ENCODE peak calls at places on chromosome 16, in seven cellular contexts. V is neural progenitor cell, T is heart right ventricle, N is astrocyte of the spinal cord, L is stomach, P is progenitor cell of endocrine pancreas, F is dorsolateral prefrontal cortex. E is an unnamed sample.

GRCh38 chr16:87278191-87279093 is 38.8 kb downstream of the C16orf95 start:
- DNase-seq in V (peak), T (peak), N (peak), L (peak), P (peak), F (peak), E (peak)

GRCh38 chr16:6864244-6864643 is 468.4 kb upstream of the RBFOX1 start:
- DNase-seq in V (no peak), T (no peak), N (no peak), L (no peak), P (no peak), F (no peak), E (no peak)

GRCh38 chr16:27237229-27238015 is 31.1 kb downstream of the NSMCE1 start:
- DNase-seq in V (peak), T (no peak), N (peak), L (peak), P (no peak), F (no peak), E (peak)

GRCh38 chr16:66434619-66435430 is 7.7 kb downstream of the BEAN1 start:
- DNase-seq in V (no peak), T (no peak), N (no peak), L (no peak), P (no peak), F (no peak), E (no peak)

GRCh38 chr16:55392701-55393100 is 68.7 kb downstream of the IRX6 start:
- DNase-seq in V (no peak), T (no peak), N (no peak), L (no peak), P (no peak), F (no peak), E (no peak)

GRCh38 chr16:66728117-66728787 is 23.2 kb downstream of the DYNC1LI2 start:
- DNase-seq in V (peak), T (peak), N (peak), L (peak), P (no peak), F (no peak), E (no peak)

GRCh38 chr16:4709481-4709880 is 16.1 kb downstream of the NUDT16L1 start:
- DNase-seq in V (no peak), T (no peak), N (no peak), L (no peak), P (no peak), F (no peak), E (no peak)

GRCh38 chr16:46691720-46692119 is 2.3 kb downstream of the ORC6 start:
- DNase-seq in V (no peak), T (no peak), N (peak), L (no peak), P (no peak), F (no peak), E (no peak)

GRCh38 chr16:89449726-89450335 is 40.5 kb downstream of the ANKRD11 start:
- DNase-seq in V (no peak), T (no peak), N (no peak), L (no peak), P (no peak), F (no peak), E (no peak)

GRCh38 chr16:12027091-12027490 is 50.6 kb downstream of the SNX29 start:
- DNase-seq in V (no peak), T (no peak), N (no peak), L (no peak), P (no peak), F (no peak), E (peak)

GRCh38 chr16:17076121-17076757 is 394.5 kb downstream of the XYLT1 start:
- DNase-seq in V (no peak), T (no peak), N (no peak), L (no peak), P (no peak), F (no peak), E (no peak)

GRCh38 chr16:49127103-49127502 is 154.5 kb downstream of the CBLN1 start:
- DNase-seq in V (peak), T (no peak), N (no peak), L (no peak), P (no peak), F (no peak), E (peak)

GRCh38 chr16:81817789-81818304 is 38.8 kb downstream of the PLCG2 start:
- DNase-seq in V (no peak), T (no peak), N (no peak), L (peak), P (no peak), F (no peak), E (peak)

GRCh38 chr16:81823111-81823510 is 44.0 kb downstream of the PLCG2 start:
- DNase-seq in V (no peak), T (no peak), N (no peak), L (peak), P (no peak), F (no peak), E (no peak)

GRCh38 chr16:81818514-81819304 is 39.6 kb downstream of the PLCG2 start:
- DNase-seq in V (no peak), T (no peak), N (no peak), L (no peak), P (no peak), F (no peak), E (no peak)

GRCh38 chr16:81823734-81824133 is 44.6 kb downstream of the PLCG2 start:
- DNase-seq in V (no peak), T (no peak), N (no peak), L (no peak), P (no peak), F (no peak), E (no peak)

DNA sequence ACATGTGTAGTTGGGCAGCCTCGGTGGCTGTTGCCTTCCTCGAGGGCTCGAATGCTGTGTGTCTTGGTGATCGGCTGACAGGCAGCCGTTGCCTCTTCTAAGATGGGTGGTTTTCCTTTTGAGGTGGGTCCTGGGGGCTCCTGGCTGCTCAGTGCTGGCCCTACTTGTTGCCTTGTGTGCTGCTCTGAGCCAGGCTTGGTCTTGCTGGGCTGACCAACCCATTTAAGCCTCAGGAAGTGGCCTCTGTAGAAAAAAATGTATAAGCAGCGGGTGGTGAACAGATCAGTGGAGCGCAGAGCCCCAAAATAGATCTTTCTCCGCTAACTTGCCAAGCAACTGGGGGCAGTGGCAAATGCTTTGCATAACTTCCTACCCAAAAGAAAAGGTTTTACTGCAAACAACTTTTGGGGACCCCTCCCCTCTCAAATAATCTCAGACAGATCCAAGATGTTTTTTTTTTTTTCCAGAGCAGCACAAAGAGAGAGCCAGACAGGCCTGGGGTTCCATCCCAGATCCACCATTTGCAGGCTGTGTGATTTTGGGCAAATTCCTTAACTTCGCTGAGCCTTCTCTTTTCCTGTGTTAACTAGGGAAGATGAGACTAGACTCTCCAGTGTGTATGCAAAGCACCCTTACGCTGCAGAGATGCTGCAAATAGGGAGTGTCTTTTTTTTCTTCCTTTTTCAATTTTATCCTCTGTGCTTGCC is 42.5 kb downstream of the PLCG2 start:
- DNase-seq in V (peak), T (no peak), N (peak), L (no peak), P (no peak), F (no peak), E (no peak)
- TF ChIP-seq CTCF in V (no peak), T (no peak), N (no peak), L (no peak), P (no peak), F (no peak), E (no peak)

DNA sequence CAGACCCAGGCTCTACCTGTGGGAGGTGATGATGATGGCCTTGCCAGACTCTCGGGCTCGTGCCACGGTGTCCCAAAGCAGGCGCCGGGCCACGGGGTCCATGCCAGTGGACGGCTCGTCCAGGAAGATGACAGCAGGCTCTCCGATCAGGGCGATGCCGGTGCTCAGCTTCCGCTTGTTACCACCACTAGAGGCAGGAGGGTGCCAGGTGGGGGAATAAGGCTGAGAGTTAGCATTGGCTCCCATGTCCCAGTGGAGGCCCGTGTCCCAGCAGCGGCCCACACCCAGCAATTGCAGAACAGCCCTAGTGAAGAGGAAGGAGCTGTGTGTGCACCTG is 10.3 kb upstream of the RNPS1 start:
- DNase-seq in V (no peak), T (no peak), N (no peak), L (no peak), P (no peak), F (no peak), E (no peak)
- TF ChIP-seq CTCF in V (peak), T (no peak), N (peak), L (no peak), P (peak), F (no peak), E (no peak)

DNA sequence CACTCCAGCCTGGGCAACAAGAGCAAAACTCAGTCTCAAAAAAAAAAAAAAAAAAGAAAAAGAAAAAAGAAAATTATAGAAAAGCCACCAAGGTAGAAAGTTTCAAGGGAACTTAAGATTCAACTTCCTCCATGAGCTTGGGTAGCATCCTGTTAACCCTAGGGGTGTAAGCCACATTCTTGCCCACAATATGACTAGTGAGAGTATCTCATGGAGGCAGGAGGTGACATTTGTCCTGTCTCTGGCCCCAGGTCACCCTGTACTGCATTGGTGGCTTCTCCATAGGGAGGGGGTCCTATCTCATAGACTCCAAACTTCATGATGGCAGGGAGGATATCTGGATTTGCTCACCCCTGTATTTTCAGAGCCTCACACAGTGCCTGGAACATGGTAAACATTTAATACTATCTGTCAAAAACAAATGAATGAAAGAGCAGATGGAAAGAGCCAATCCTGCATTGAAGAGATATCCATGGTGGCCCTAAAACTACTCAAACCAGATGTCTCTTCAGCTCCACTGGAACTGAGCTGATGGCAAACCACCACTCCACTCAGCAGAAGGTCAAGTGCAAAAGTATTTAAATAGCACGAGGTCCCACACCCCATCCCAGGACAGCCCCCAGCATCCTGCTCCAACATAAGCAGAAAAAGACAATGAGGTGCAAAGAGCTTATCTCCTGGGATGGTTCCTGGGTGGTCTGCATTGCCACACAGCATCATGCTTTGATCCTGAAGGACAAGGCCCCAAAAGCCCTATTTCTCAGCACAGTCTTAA is 50.3 kb downstream of the EMP2 start:
- DNase-seq in V (no peak), T (no peak), N (no peak), L (no peak), P (no peak), F (no peak), E (no peak)
- TF ChIP-seq CTCF in V (no peak), T (no peak), N (no peak), L (no peak), P (no peak), F (no peak), E (no peak)

GRCh38 chr16:83393196-83393981 is 414.4 kb upstream of the HSBP1 start:
- DNase-seq in V (peak), T (peak), N (no peak), L (no peak), P (no peak), F (no peak), E (no peak)
- TF ChIP-seq CTCF in V (peak), T (no peak), N (peak), L (no peak), P (peak), F (no peak), E (no peak)

GRCh38 chr16:85894266-85894665 is 4.7 kb upstream of the IRF8 start:
- DNase-seq in V (no peak), T (no peak), N (no peak), L (no peak), P (no peak), F (no peak), E (peak)
- TF ChIP-seq CTCF in V (no peak), T (no peak), N (no peak), L (no peak), P (no peak), F (no peak), E (peak)

GRCh38 chr16:19182487-19182886 is 14.4 kb downstream of the SYT17 start:
- DNase-seq in V (no peak), T (no peak), N (no peak), L (no peak), P (no peak), F (no peak), E (no peak)

GRCh38 chr16:19185510-19185851 is 17.4 kb downstream of the SYT17 start:
- DNase-seq in V (no peak), T (no peak), N (no peak), L (no peak), P (no peak), F (no peak), E (no peak)

GRCh38 chr16:19184823-19185509 is 16.9 kb downstream of the SYT17 start:
- DNase-seq in V (no peak), T (no peak), N (no peak), L (no peak), P (no peak), F (no peak), E (no peak)

GRCh38 chr16:19180741-19181140 is 12.7 kb downstream of the SYT17 start:
- DNase-seq in V (no peak), T (no peak), N (no peak), L (no peak), P (no peak), F (no peak), E (no peak)

DNA sequence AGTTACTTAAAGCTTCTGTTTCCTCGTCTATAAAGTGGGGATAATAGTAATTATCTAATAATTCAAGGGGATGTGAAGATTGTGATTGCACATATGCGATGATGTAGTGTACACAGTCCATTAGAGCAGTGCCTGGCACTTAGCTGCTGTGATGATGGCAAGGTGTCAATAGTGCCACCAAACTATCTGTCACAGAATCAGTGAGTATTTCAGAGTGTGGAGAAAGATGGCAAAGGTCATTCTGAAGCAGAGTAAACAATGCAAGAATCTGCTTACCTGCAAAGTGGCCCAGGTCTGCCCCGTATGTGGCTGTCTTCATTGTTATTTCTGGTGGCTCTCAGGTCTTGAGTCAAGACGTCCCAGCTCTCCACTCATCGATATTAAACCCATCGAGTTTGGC is 15.1 kb downstream of the SYT17 start:
- DNase-seq in V (no peak), T (no peak), N (no peak), L (no peak), P (no peak), F (no peak), E (no peak)
- TF ChIP-seq CTCF in V (no peak), T (no peak), N (no peak), L (no peak), P (no peak), F (no peak), E (no peak)

GRCh38 chr16:29668267-29668666 is 5.2 kb downstream of the SPN start:
- DNase-seq in V (no peak), T (no peak), N (no peak), L (no peak), P (no peak), F (no peak), E (no peak)
- TF ChIP-seq CTCF in V (no peak), T (no peak), N (no peak), L (no peak), P (no peak), F (no peak), E (no peak)

GRCh38 chr16:30052671-30053372 is 12.7 kb upstream of the ALDOA start:
- DNase-seq in V (peak), T (peak), N (peak), L (peak), P (peak), F (peak), E (peak)
- TF ChIP-seq CTCF in V (no peak), T (no peak), N (no peak), L (no peak), P (no peak), F (no peak), E (no peak)

DNA sequence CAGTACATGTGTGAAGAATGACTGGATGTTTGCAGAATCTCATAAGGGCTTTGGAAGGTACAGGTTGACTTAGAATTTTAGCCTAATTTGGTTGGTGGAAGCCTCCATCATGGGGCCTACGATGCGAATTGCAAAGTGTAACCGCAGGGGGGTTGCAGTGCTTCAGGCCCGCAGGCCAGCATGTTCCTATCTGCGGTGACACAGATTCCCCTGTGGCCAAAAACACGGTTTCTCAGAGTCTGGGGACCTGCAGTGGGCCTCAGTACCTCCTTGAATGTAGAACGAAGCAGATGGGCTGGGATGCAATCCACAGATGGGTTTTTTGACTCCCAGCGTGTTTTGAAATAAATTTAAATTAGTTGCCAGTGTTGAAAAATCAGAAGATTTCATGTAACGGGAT is 34.7 kb downstream of the KIAA0513 start:
- DNase-seq in V (no peak), T (no peak), N (no peak), L (no peak), P (no peak), F (no peak), E (no peak)
- TF ChIP-seq CTCF in V (no peak), T (no peak), N (no peak), L (no peak), P (no peak), F (no peak), E (no peak)

GRCh38 chr16:72149676-72150464 is 22.1 kb downstream of the PMFBP1 start:
- DNase-seq in V (peak), T (no peak), N (no peak), L (no peak), P (no peak), F (no peak), E (no peak)
- TF ChIP-seq CTCF in V (peak), T (no peak), N (no peak), L (no peak), P (peak), F (no peak), E (no peak)

E was measured in activated CD8-positive, alpha-beta T cell treated with anti-CD3 and anti-CD28 coated beads for 36 hours.